ENCODE peak calls at places on chromosomes 3 and 15, in four cellular contexts. R is PC-3, W is uterus, U is cardiac muscle cell. O is an unnamed sample.

GRCh38 chr3:31041161-31041978 is 146.9 kb upstream of the GADL1 start:
- DNase-seq in R (peak; percentile 99), W (no peak), U (peak; percentile 40), O (no peak)

GRCh38 chr3:29324180-29324651 is 43.3 kb downstream of the RBMS3 start:
- DNase-seq in R (peak; percentile 85), W (peak; percentile 36), U (no peak), O (peak; percentile 25)

GRCh38 chr3:81443948-81444347 is 317.5 kb downstream of the GBE1 start:
- DNase-seq in R (peak; percentile 86), W (no peak), U (no peak), O (no peak)

GRCh38 chr3:174540536-174540935 is 318.6 kb upstream of the NAALADL2 start:
- DNase-seq in R (no peak), W (no peak), U (no peak), O (no peak)

GRCh38 chr3:135368781-135369180 is 573.7 kb downstream of the EPHB1 start:
- DNase-seq in R (no peak), W (no peak), U (no peak), O (no peak)

GRCh38 chr15:32676095-32676643 is 34.7 kb downstream of the SCG5 start:
- DNase-seq in R (no peak), W (no peak), U (no peak), O (no peak)

GRCh38 chr3:49972656-49973055 is 32.7 kb downstream of the RBM6 start:
- DNase-seq in R (no peak), W (no peak), U (no peak), O (no peak)

GRCh38 chr3:70127192-70127591 is 127.7 kb downstream of the SAMMSON start:
- DNase-seq in R (no peak), W (no peak), U (no peak), O (no peak)

GRCh38 chr3:75015280-75015679 is 400.8 kb upstream of the CNTN3 start:
- DNase-seq in R (no peak), W (no peak), U (no peak), O (no peak)

GRCh38 chr15:99433757-99434211 is 132.0 kb upstream of the MEF2A start:
- DNase-seq in R (no peak), W (no peak), U (no peak), O (no peak)

GRCh38 chr3:81761904-81762565 is 590 bp upstream of the GBE1 start:
- DNase-seq in R (no peak), W (no peak), U (peak; percentile 5), O (no peak)

GRCh38 chr3:31704651-31705179 is 172.0 kb downstream of the STT3B start:
- DNase-seq in R (peak; percentile 85), W (no peak), U (no peak), O (no peak)

GRCh38 chr15:54273928-54274327 is 295.7 kb downstream of the UNC13C start:
- DNase-seq in R (no peak), W (no peak), U (peak; percentile 3), O (no peak)

GRCh38 chr3:67875338-67875737 is 220.9 kb upstream of the SUCLG2 start:
- DNase-seq in R (peak; percentile 73), W (no peak), U (no peak), O (no peak)

GRCh38 chr15:59334063-59334415 is 38.6 kb downstream of the MYO1E start:
- DNase-seq in R (no peak), W (no peak), U (no peak), O (no peak)

GRCh38 chr3:52153389-52154096 is 680 bp downstream of the POC1A start:
- DNase-seq in R (peak; percentile 67), W (no peak), U (peak; percentile 13), O (no peak)

GRCh38 chr15:43526261-43526930 is 9.0 kb downstream of the MAP1A start:
- DNase-seq in R (no peak), W (no peak), U (no peak), O (no peak)

GRCh38 chr15:40439461-40440299 is 1.1 kb upstream of the BAHD1 start:
- DNase-seq in R (peak; percentile 45), W (peak; percentile 57), U (peak; percentile 61), O (peak; percentile 56)

GRCh38 chr3:10619989-10620832 is 114.8 kb upstream of the ATP2B2 start:
- DNase-seq in R (no peak), W (no peak), U (no peak), O (no peak)

GRCh38 chr3:187063286-187064081 is 75.8 kb downstream of the RPL39L start:
- DNase-seq in R (peak; percentile 92), W (no peak), U (peak; percentile 15), O (no peak)

GRCh38 chr15:42239528-42240245 is 31.6 kb upstream of the VPS39 start:
- DNase-seq in R (no peak), W (no peak), U (no peak), O (no peak)

GRCh38 chr15:81280696-81281095 is 43.2 kb downstream of the STARD5 start:
- DNase-seq in R (peak; percentile 12), W (no peak), U (no peak), O (no peak)

GRCh38 chr3:138593488-138594149 is 441 bp downstream of the CEP70 start:
- DNase-seq in R (peak; percentile 27), W (no peak), U (peak; percentile 10), O (no peak)

GRCh38 chr3:128307781-128308469 is 154.6 kb downstream of the EEFSEC start:
- DNase-seq in R (no peak), W (no peak), U (no peak), O (no peak)

GRCh38 chr3:122100591-122101491 is 45.7 kb downstream of the CD86 start:
- DNase-seq in R (peak; percentile 16), W (no peak), U (no peak), O (peak; percentile 35)

GRCh38 chr3:124118397-124118796 is 126.5 kb upstream of the ROPN1 start:
- DNase-seq in R (peak; percentile 85), W (no peak), U (no peak), O (no peak)

GRCh38 chr3:194140520-194141414 is 4.8 kb downstream of the HES1 start:
- DNase-seq in R (peak; percentile 83), W (peak; percentile 60), U (peak; percentile 71), O (peak; percentile 62)

GRCh38 chr15:72541714-72542113 is 67.6 kb downstream of the ARIH1 start:
- DNase-seq in R (no peak), W (no peak), U (no peak), O (no peak)

GRCh38 chr3:138933068-138933668 is 13.8 kb downstream of the FOXL2 start:
- DNase-seq in R (no peak), W (no peak), U (no peak), O (no peak)

GRCh38 chr3:7484636-7485035 is 623.7 kb downstream of the GRM7 start:
- DNase-seq in R (no peak), W (no peak), U (no peak), O (no peak)

GRCh38 chr15:67097893-67098740 is 32.7 kb downstream of the SMAD3 start:
- DNase-seq in R (no peak), W (no peak), U (no peak), O (no peak)

GRCh38 chr15:47466357-47466756 is 250.9 kb upstream of the SEMA6D start:
- DNase-seq in R (peak; percentile 82), W (no peak), U (no peak), O (no peak)

GRCh38 chr15:62903437-62903836 is 139.1 kb upstream of the TPM1 start:
- DNase-seq in R (no peak), W (no peak), U (no peak), O (no peak)

GRCh38 chr15:62901087-62901486 is 141.5 kb upstream of the TPM1 start:
- DNase-seq in R (no peak), W (no peak), U (no peak), O (no peak)

GRCh38 chr15:62902821-62903220 is 139.7 kb upstream of the TPM1 start:
- DNase-seq in R (no peak), W (no peak), U (no peak), O (no peak)

GRCh38 chr15:62900071-62900812 is 142.3 kb upstream of the TPM1 start:
- DNase-seq in R (no peak), W (no peak), U (no peak), O (no peak)

DNA sequence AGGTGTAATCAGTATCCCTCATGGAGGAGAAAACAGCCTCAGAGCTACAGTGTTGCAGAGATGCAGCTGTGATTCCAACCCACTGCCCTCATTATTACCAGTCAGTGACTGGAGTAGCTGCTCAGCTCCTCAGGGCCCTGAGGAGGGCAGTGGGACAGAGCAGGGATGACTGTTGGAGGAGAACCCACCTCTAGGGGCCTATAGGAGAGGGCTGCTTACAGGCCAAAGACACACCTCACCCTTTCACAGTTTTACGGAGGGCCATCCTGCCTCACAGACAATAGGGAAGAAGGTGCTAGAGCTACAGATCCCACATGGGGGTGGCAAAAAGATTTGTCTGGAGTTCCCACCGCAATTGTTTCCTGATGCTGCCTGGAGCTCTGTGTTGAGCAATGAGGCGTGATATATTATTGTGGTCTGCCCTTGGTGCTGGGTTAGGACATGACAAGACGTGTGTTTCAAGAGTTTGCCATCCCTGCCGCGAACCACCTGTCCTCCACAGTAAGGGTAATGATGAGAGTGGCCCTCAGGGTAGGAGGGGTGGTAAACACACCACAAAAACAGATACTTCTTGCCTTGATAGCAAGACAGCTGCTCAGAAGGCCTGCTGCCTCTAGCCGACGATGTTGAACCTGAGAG is 140.5 kb upstream of the TPM1 start:
- DNase-seq in R (no peak), W (no peak), U (no peak), O (no peak)
- TF ChIP-seq CTCF in R (no peak), W (no peak), U (no peak), O (no peak)

GRCh38 chr15:79541176-79541575 is 109.0 kb downstream of the MINAR1 start:
- DNase-seq in R (no peak), W (no peak), U (no peak), O (no peak)

GRCh38 chr15:79535536-79535935 is 103.4 kb downstream of the MINAR1 start:
- DNase-seq in R (no peak), W (no peak), U (no peak), O (no peak)

GRCh38 chr15:79539426-79539825 is 107.3 kb downstream of the MINAR1 start:
- DNase-seq in R (no peak), W (no peak), U (no peak), O (no peak)

GRCh38 chr15:79543097-79543496 is 111.0 kb downstream of the MINAR1 start:
- DNase-seq in R (no peak), W (no peak), U (no peak), O (no peak)

GRCh38 chr15:79540551-79540950 is 108.4 kb downstream of the MINAR1 start:
- DNase-seq in R (peak; percentile 18), W (no peak), U (no peak), O (no peak)
- TF ChIP-seq CTCF in R (peak; percentile 28), W (no peak), U (no peak), O (peak; percentile 15)

DNA sequence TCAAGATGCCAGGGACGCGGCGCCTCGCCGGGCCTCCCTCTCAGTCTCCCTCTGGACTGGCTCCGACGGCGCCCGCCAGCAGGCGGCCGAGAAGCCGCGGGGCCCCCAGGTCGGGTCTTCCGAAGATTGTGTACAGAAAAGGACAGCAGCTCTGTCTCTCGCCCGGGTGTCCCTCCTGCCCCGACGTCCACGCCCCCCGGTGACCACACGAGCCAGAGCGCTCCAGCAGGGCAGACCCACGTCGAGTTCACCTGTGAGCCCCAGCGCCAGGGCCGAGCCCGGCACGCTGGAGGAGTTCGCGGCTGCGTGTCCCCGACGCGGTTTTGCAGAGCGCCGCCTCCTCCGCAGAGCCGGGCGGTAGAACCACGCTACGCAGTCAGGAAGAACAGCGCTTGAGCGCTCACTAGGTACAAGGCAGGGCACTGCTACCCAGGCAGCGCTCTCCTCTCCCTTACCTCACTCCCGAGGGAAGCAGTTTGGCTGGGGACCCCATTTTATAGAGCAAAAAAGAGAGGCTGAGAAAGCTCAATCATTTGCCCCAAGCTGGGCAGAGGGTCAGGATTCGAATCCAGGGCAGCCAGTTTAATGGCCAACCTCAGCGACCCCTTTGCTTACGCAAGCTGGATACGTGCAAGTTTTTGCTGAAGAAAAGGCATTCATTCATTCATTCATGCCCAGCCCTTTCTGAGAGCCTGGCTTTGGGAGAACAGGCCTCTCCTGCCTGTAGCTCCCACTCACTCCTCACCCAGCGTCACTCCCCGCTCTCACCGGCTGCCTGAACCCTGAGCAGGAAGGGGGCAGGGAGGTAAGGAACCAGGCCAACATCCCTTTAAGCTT is 3.0 kb upstream of the TLE3 start:
- DNase-seq in R (peak; percentile 65), W (peak; percentile 59), U (peak; percentile 72), O (peak; percentile 44)
- TF ChIP-seq CTCF in R (peak; percentile 38), W (peak; percentile 28), U (peak; percentile 45), O (peak; percentile 23)

GRCh38 chr3:137217733-137218132 is 259.9 kb downstream of the IL20RB start:
- DNase-seq in R (no peak), W (no peak), U (peak; percentile 42), O (no peak)
- TF ChIP-seq CTCF in R (peak; percentile 54), W (no peak), U (peak; percentile 3), O (peak; percentile 56)